ENCODE peak calls at places on chromosomes 5 and 9, in eight cellular contexts. S, X, Q, G, J, F, T and O are unnamed samples.
A peak's percentile ranks its signal among the peaks of the same experiment; 100 is the strongest.

GRCh38 chr5:35758151-35758724 is 98.5 kb upstream of the IL7R start:
- DNase-seq in S (no peak), X (no peak), Q (no peak), G (no peak), J (no peak), F (no peak), T (no peak), O (peak; percentile 20)

GRCh38 chr5:18394154-18394804 is 760.0 kb downstream of the TAF11L14 start:
- DNase-seq in S (peak; percentile 86), X (peak; percentile 27), Q (peak; percentile 2), G (no peak), J (peak; percentile 18), F (peak; percentile 85), T (peak; percentile 74), O (peak; percentile 46)

GRCh38 chr5:178108966-178109365 is 4.4 kb upstream of the N4BP3 start:
- DNase-seq in S (no peak), X (no peak), Q (peak; percentile 6), G (no peak), J (no peak), F (no peak), T (no peak), O (no peak)

GRCh38 chr5:141303756-141304155 is at the start of gene SLC25A2:
- DNase-seq in S (no peak), X (no peak), Q (no peak), G (no peak), J (no peak), F (no peak), T (no peak), O (no peak)

GRCh38 chr9:22097712-22098111 is 88.6 kb upstream of the CDKN2B start:
- DNase-seq in S (no peak), X (no peak), Q (peak; percentile 16), G (no peak), J (peak; percentile 88), F (no peak), T (peak; percentile 86), O (no peak)

GRCh38 chr9:86667307-86667706 is 280.0 kb downstream of the GAS1 start:
- DNase-seq in S (no peak), X (no peak), Q (no peak), G (no peak), J (peak; percentile 74), F (no peak), T (peak; percentile 66), O (no peak)

GRCh38 chr9:81069038-81069795 is 620.1 kb downstream of the TLE1 start:
- DNase-seq in S (no peak), X (no peak), Q (no peak), G (no peak), J (no peak), F (no peak), T (no peak), O (no peak)

GRCh38 chr9:120909904-120910303 is 16.7 kb downstream of the TRAF1 start:
- DNase-seq in S (no peak), X (no peak), Q (no peak), G (no peak), J (no peak), F (no peak), T (peak; percentile 35), O (no peak)

GRCh38 chr9:129881547-129882324 is 46.5 kb downstream of the USP20 start:
- DNase-seq in S (no peak), X (no peak), Q (no peak), G (no peak), J (no peak), F (no peak), T (no peak), O (no peak)

GRCh38 chr9:114619205-114619758 is 8.2 kb downstream of the TMEM268 start:
- DNase-seq in S (no peak), X (no peak), Q (no peak), G (no peak), J (no peak), F (no peak), T (no peak), O (no peak)

GRCh38 chr9:124449381-124450151 is 685 bp upstream of the ADGRD2 start:
- DNase-seq in S (no peak), X (no peak), Q (no peak), G (no peak), J (no peak), F (no peak), T (no peak), O (no peak)

GRCh38 chr5:14351845-14352712 is 208.9 kb downstream of the TRIO start:
- DNase-seq in S (peak; percentile 71), X (peak; percentile 65), Q (peak; percentile 74), G (peak; percentile 82), J (peak; percentile 70), F (peak; percentile 81), T (peak; percentile 76), O (peak; percentile 81)

GRCh38 chr5:134438641-134439621 is 27.2 kb upstream of the CDKN2AIPNL start:
- DNase-seq in S (no peak), X (peak; percentile 86), Q (peak; percentile 80), G (peak; percentile 61), J (peak; percentile 98), F (peak; percentile 37), T (peak; percentile 86), O (no peak)

GRCh38 chr5:59905217-59905616 is 11.7 kb upstream of the PDE4D start:
- DNase-seq in S (no peak), X (no peak), Q (no peak), G (no peak), J (no peak), F (no peak), T (no peak), O (no peak)

GRCh38 chr5:147387109-147387508 is 122.8 kb downstream of the DPYSL3 start:
- DNase-seq in S (no peak), X (no peak), Q (no peak), G (no peak), J (no peak), F (no peak), T (no peak), O (no peak)

GRCh38 chr9:72509053-72509452 is 12.4 kb upstream of the TMC1 start:
- DNase-seq in S (no peak), X (no peak), Q (peak; percentile 8), G (no peak), J (peak; percentile 74), F (no peak), T (peak; percentile 50), O (no peak)

GRCh38 chr5:16792278-16793275 is 143.5 kb downstream of the MYO10 start:
- DNase-seq in S (no peak), X (no peak), Q (no peak), G (no peak), J (no peak), F (no peak), T (no peak), O (no peak)

GRCh38 chr9:70484232-70485130 is 70.0 kb upstream of the KLF9 start:
- DNase-seq in S (peak; percentile 35), X (no peak), Q (peak; percentile 80), G (peak; percentile 49), J (peak; percentile 86), F (peak; percentile 67), T (peak; percentile 78), O (peak; percentile 85)

GRCh38 chr5:132510076-132510475 is 19.5 kb upstream of the IRF1 start:
- DNase-seq in S (no peak), X (no peak), Q (peak; percentile 60), G (no peak), J (peak; percentile 96), F (no peak), T (peak; percentile 90), O (no peak)

GRCh38 chr5:143543358-143544255 is 140.1 kb upstream of the NR3C1 start:
- DNase-seq in S (no peak), X (no peak), Q (no peak), G (no peak), J (peak; percentile 76), F (no peak), T (peak; percentile 77), O (no peak)

GRCh38 chr9:127910613-127911205 is 6.1 kb downstream of the ST6GALNAC4 start:
- DNase-seq in S (no peak), X (no peak), Q (no peak), G (no peak), J (peak; percentile 47), F (peak; percentile 85), T (peak; percentile 51), O (no peak)